ENCODE peak calls at places on chromosomes 11 and 22, in five cellular contexts. G is brain microvascular endothelial cell, F is heart left ventricle, D is H1, S is GM10248. Z is an unnamed sample.

GRCh38 chr11:36622431-36623136 is 24.5 kb upstream of the RAG2 start:
- DNase-seq in G (peak), F (no peak), D (no peak), S (no peak), Z (no peak)

GRCh38 chr11:13120691-13121090 is 111.6 kb downstream of the RASSF10 start:
- DNase-seq in G (peak), F (no peak), D (no peak), S (no peak), Z (no peak)

GRCh38 chr11:122091850-122092249 is 24.2 kb downstream of the BLID start:
- DNase-seq in G (no peak), F (no peak), D (no peak), S (no peak), Z (no peak)

GRCh38 chr11:18265949-18266348 is at the start of gene SAA1:
- DNase-seq in G (no peak), F (no peak), D (no peak), S (no peak), Z (no peak)

GRCh38 chr22:17315310-17315709 is 54.0 kb upstream of the CECR2 start:
- DNase-seq in G (no peak), F (no peak), D (no peak), S (no peak), Z (no peak)

GRCh38 chr22:22855617-22856308 is 31.9 kb upstream of the IGLL5 start:
- DNase-seq in G (no peak), F (no peak), D (peak), S (peak), Z (no peak)

GRCh38 chr11:69494851-69495250 is 13.4 kb downstream of the LINC01488 start:
- DNase-seq in G (no peak), F (no peak), D (no peak), S (no peak), Z (no peak)

GRCh38 chr11:65615950-65616574 is 486 bp downstream of the PCNX3 start:
- DNase-seq in G (no peak), F (no peak), D (no peak), S (peak), Z (no peak)

GRCh38 chr11:70551323-70552166 is 153.2 kb downstream of the CTTN start:
- DNase-seq in G (no peak), F (no peak), D (no peak), S (no peak), Z (no peak)

GRCh38 chr11:34234086-34234740 is 123.6 kb downstream of the ABTB2 start:
- DNase-seq in G (peak), F (no peak), D (peak), S (peak), Z (no peak)

GRCh38 chr11:27876209-27876775 is 176.0 kb upstream of the BDNF start:
- DNase-seq in G (no peak), F (no peak), D (no peak), S (no peak), Z (no peak)

GRCh38 chr11:44364596-44364995 is 54.7 kb upstream of the ALX4 start:
- DNase-seq in G (no peak), F (no peak), D (no peak), S (no peak), Z (no peak)

GRCh38 chr11:60307507-60308195 is 19.4 kb upstream of the MS4A6E start:
- DNase-seq in G (no peak), F (no peak), D (no peak), S (no peak), Z (no peak)

GRCh38 chr11:66288138-66288865 is 641 bp downstream of the YIF1A start:
- DNase-seq in G (no peak), F (no peak), D (peak), S (no peak), Z (no peak)

GRCh38 chr11:103257360-103257759 is 148.1 kb downstream of the DYNC2H1 start:
- DNase-seq in G (peak), F (no peak), D (no peak), S (no peak), Z (no peak)

GRCh38 chr11:100687630-100688395 is 725 bp downstream of the ARHGAP42 start:
- DNase-seq in G (peak), F (peak), D (peak), S (peak), Z (peak)

GRCh38 chr11:64253481-64253880 is 2.2 kb downstream of the PLCB3 start:
- DNase-seq in G (no peak), F (no peak), D (no peak), S (no peak), Z (no peak)

GRCh38 chr11:81673001-81673400 is 1060.7 kb downstream of the FAM181B start:
- DNase-seq in G (peak), F (no peak), D (no peak), S (no peak), Z (no peak)

GRCh38 chr11:123233280-123233977 is 38.4 kb upstream of the CLMP start:
- DNase-seq in G (no peak), F (no peak), D (no peak), S (peak), Z (no peak)

GRCh38 chr22:17264321-17265052 is 45.3 kb upstream of the ADA2 start:
- DNase-seq in G (no peak), F (no peak), D (peak), S (no peak), Z (no peak)

GRCh38 chr11:45930031-45930794 is 7.8 kb downstream of the LARGE2 start:
- DNase-seq in G (no peak), F (no peak), D (no peak), S (peak), Z (no peak)

GRCh38 chr22:40187389-40187788 is 9.7 kb downstream of the TNRC6B start:
- DNase-seq in G (no peak), F (no peak), D (no peak), S (no peak), Z (no peak)

GRCh38 chr11:15913261-15913660 is 443.1 kb downstream of the SOX6 start:
- DNase-seq in G (no peak), F (no peak), D (no peak), S (no peak), Z (no peak)

GRCh38 chr11:106088896-106089295 is 11.4 kb downstream of the AASDHPPT start:
- DNase-seq in G (peak), F (no peak), D (no peak), S (no peak), Z (no peak)

GRCh38 chr11:73323464-73323863 is 15.4 kb downstream of the ARHGEF17 start:
- DNase-seq in G (peak), F (peak), D (peak), S (no peak), Z (peak)
- TF ChIP-seq CTCF in G (no peak), F (peak), D (no peak), S (no peak), Z (no peak)

GRCh38 chr11:78138694-78139421 is 568 bp downstream of the ALG8 start:
- DNase-seq in G (peak), F (no peak), D (no peak), S (peak), Z (no peak)
- TF ChIP-seq CTCF in G (peak), F (no peak), D (peak), S (no peak), Z (no peak)

DNA sequence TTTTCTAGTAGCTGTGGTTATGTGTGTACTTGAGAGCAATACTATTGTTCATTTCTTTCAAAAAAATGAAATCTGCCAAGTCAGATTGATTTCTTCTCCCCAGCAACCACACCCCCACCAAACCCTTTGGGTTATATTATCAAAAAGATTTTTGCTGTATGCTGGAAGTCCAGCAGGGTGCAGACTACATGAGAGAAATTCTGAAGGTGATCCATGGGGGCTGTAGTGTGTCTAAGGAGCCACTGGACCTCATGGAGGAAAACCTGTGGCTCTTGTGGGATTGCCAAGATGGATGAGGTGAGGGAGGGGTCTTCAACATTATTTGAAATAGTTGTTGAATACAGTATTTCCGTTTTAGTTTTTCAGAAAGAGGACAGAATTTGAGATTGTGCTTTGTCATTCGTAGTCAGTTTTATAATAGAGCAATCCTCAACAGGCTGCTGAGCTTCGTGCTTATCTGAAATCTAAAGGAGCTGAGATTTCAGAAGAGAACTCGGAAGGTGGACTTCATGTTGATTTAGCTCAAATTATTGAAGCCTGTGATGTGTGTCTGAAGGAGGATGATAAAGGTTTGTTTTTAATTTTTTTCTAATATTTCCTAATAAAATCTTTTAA is 3.1 kb downstream of the EIF3M start:
- DNase-seq in G (peak), F (no peak), D (no peak), S (no peak), Z (no peak)
- TF ChIP-seq CTCF in G (peak), F (no peak), D (no peak), S (peak), Z (peak)

GRCh38 chr11:2415601-2416380 is 15.2 kb downstream of the TSSC4 start:
- DNase-seq in G (no peak), F (no peak), D (no peak), S (no peak), Z (no peak)
- TF ChIP-seq CTCF in G (no peak), F (no peak), D (peak), S (no peak), Z (no peak)

GRCh38 chr11:477042-477715 is 27.1 kb downstream of the PTDSS2 start:
- DNase-seq in G (no peak), F (peak), D (no peak), S (no peak), Z (peak)
- TF ChIP-seq CTCF in G (no peak), F (no peak), D (no peak), S (no peak), Z (peak)

GRCh38 chr22:20063271-20064139 is 16.5 kb upstream of the DGCR8 start:
- DNase-seq in G (no peak), F (no peak), D (no peak), S (no peak), Z (no peak)
- TF ChIP-seq CTCF in G (no peak), F (no peak), D (peak), S (no peak), Z (no peak)

GRCh38 chr22:36977401-36977861 is 41.8 kb downstream of the TST start:
- DNase-seq in G (peak), F (peak), D (peak), S (peak), Z (no peak)
- TF ChIP-seq CTCF in G (peak), F (peak), D (peak), S (peak), Z (peak)

GRCh38 chr11:114762437-114762836 is 84.1 kb downstream of the NXPE2 start:
- DNase-seq in G (peak), F (peak), D (peak), S (no peak), Z (peak)
- TF ChIP-seq CTCF in G (peak), F (peak), D (peak), S (no peak), Z (peak)